ENCODE peak calls at places on chromosomes 4 and X, in nine cellular contexts. K is IMR-90, Z is mesendoderm, G is Peyer's patch, X is lung, S is body of pancreas, F is small intestine, J is tibial nerve, Y is uterus. U is an unnamed sample.
A peak's percentile ranks its signal among the peaks of the same experiment; 100 is the strongest.

GRCh38 chr4:98284640-98285046 is 23.5 kb downstream of the RAP1GDS1 start:
- DNase-seq in X (no peak), Y (no peak), S (no peak), J (no peak), Z (peak; percentile 95), K (peak; percentile 34), F (no peak), G (no peak), U (no peak)

GRCh38 chr4:54941994-54942552 is 183.3 kb downstream of the KDR start:
- DNase-seq in Y (no peak), G (peak; percentile 35), Z (no peak), S (no peak), J (no peak), F (no peak), K (no peak), X (no peak), U (peak; percentile 3)

GRCh38 chrX:55142206-55142918 is 53.5 kb downstream of the PAGE2 start:
- DNase-seq in X (no peak), J (no peak), F (peak; percentile 58), G (no peak), S (peak; percentile 16), Y (no peak), Z (no peak), K (no peak), U (no peak)

GRCh38 chrX:76279007-76279406 is 106.1 kb downstream of the PBDC1 start:
- DNase-seq in J (no peak), X (peak; percentile 38), Z (peak; percentile 76), Y (no peak), F (peak; percentile 18), S (peak; percentile 30), G (peak; percentile 25), K (peak; percentile 47), U (no peak)

GRCh38 chr4:4689694-4690440 is 148.0 kb upstream of the STX18 start:
- DNase-seq in K (no peak), X (no peak), G (no peak), Y (no peak), Z (no peak), J (no peak), S (no peak), F (no peak), U (no peak)

GRCh38 chrX:80812176-80812575 is 2.5 kb upstream of the BRWD3 start:
- DNase-seq in S (no peak), Y (no peak), X (no peak), Z (peak; percentile 76), J (no peak), F (peak; percentile 3), G (peak; percentile 26), K (peak; percentile 19), U (peak; percentile 41)

GRCh38 chrX:48945517-48946348 is 11.7 kb downstream of the OTUD5 start:
- DNase-seq in S (peak; percentile 61), Z (peak; percentile 56), K (peak; percentile 51), F (peak; percentile 49), J (no peak), Y (peak; percentile 35), X (peak; percentile 52), G (peak; percentile 57), U (no peak)

GRCh38 chr4:165095291-165095690 is 17.4 kb downstream of the TMEM192 start:
- DNase-seq in X (no peak), F (no peak), J (no peak), Z (peak; percentile 88), K (no peak), G (no peak), S (no peak), Y (no peak), U (no peak)

GRCh38 chr4:69025191-69025998 is 70.9 kb upstream of the UGT2B7 start:
- DNase-seq in J (no peak), F (peak; percentile 47), Z (peak; percentile 69), Y (no peak), S (peak; percentile 43), K (no peak), X (no peak), G (no peak), U (no peak)

GRCh38 chrX:123436512-123436911 is 252.4 kb downstream of the GRIA3 start:
- DNase-seq in S (no peak), F (no peak), J (no peak), G (no peak), X (no peak), Z (no peak), Y (no peak), K (no peak), U (no peak)

GRCh38 chrX:18354369-18355329 is at the start of gene SCML2:
- DNase-seq in K (peak; percentile 21), J (no peak), Y (peak; percentile 43), F (peak; percentile 28), Z (peak; percentile 39), S (peak; percentile 35), X (no peak), G (no peak), U (peak; percentile 65)

GRCh38 chr4:74096265-74096980 is 2.6 kb downstream of the CXCL2 start:
- DNase-seq in X (no peak), J (no peak), Z (no peak), Y (no peak), S (no peak), F (no peak), G (no peak), K (no peak), U (no peak)

GRCh38 chr4:103012085-103012484 is 7.4 kb downstream of the SLC9B1 start:
- DNase-seq in K (peak; percentile 83), F (peak; percentile 76), S (peak; percentile 44), G (no peak), J (no peak), Y (no peak), X (no peak), Z (no peak), U (no peak)

GRCh38 chrX:23332101-23332887 is 2.4 kb upstream of the PTCHD1 start:
- DNase-seq in K (no peak), S (no peak), J (no peak), Z (no peak), G (no peak), F (no peak), X (no peak), Y (no peak), U (no peak)

DNA sequence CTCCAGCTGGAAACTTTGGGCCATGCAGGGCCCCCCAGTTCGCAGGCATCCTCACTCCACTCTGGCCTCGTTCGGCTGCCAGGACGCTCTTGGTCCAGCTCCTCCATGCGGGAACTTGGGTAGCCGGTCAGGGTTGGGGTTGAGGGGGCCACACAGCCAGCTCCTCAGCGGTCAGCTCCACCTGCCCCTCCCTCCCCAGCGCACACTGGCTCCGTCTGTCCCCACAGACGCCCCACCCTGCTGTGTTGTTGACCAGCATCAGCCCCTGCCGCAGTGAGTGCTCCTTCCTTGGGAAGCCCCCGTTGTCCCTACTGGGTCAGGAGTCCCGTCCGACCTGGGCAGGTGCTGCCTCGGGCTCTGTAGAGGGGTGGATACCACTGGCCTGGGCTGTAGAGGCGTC is 5.8 kb downstream of the FGFRL1 start:
- DNase-seq in S (no peak), K (no peak), X (no peak), Y (no peak), J (no peak), G (no peak), Z (no peak), F (no peak), U (no peak)
- H3K4me1 ChIP-seq in S (peaks cover 26% of the 10 kb centered on the region), K (peaks cover 2% of the 10 kb centered on the region), X (no peaks in the 10 kb centered on the region), Y (peaks cover 4% of the 10 kb centered on the region), J (no peaks in the 10 kb centered on the region), G (no peaks in the 10 kb centered on the region), Z (no peaks in the 10 kb centered on the region), F (no peaks in the 10 kb centered on the region), U (peaks cover 8% of the 10 kb centered on the region)

GRCh38 chr4:131638776-131639175 is 1510.3 kb upstream of the PCDH10 start:
- DNase-seq in Z (no peak), F (no peak), J (no peak), G (no peak), Y (no peak), K (peak; percentile 1), S (no peak), X (no peak), U (no peak)

GRCh38 chr4:131649227-131649626 is 1499.9 kb upstream of the PCDH10 start:
- DNase-seq in F (no peak), Z (no peak), J (no peak), X (no peak), G (no peak), S (no peak), Y (no peak), K (no peak), U (no peak)

DNA sequence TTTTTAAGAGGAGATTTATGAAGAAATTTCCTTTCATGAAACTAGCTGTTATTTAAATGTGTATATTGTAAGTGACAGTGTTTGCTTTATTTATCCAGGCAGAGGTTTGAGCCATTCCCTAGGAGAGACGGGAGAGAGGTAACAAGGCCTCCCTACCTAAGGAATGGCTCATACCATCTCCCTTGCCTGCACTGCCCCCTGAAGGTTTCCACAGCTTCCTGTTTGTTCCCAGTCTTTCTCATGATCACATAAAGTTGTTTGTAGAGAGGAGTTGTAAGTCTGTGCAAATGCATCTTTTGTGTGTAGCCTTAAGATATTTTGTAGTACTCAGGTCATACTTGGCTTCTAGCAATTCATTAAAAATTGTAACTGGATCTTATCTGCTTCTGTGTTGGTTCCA is 1504.5 kb upstream of the PCDH10 start:
- DNase-seq in S (no peak), G (no peak), F (no peak), Z (peak; percentile 88), X (no peak), Y (no peak), J (no peak), K (peak; percentile 2), U (no peak)
- H3K4me1 ChIP-seq in S (no peaks in the 10 kb centered on the region), G (no peaks in the 10 kb centered on the region), F (no peaks in the 10 kb centered on the region), Z (no peaks in the 10 kb centered on the region), X (no peaks in the 10 kb centered on the region), Y (no peaks in the 10 kb centered on the region), J (no peaks in the 10 kb centered on the region), K (no peaks in the 10 kb centered on the region), U (no peaks in the 10 kb centered on the region)

DNA sequence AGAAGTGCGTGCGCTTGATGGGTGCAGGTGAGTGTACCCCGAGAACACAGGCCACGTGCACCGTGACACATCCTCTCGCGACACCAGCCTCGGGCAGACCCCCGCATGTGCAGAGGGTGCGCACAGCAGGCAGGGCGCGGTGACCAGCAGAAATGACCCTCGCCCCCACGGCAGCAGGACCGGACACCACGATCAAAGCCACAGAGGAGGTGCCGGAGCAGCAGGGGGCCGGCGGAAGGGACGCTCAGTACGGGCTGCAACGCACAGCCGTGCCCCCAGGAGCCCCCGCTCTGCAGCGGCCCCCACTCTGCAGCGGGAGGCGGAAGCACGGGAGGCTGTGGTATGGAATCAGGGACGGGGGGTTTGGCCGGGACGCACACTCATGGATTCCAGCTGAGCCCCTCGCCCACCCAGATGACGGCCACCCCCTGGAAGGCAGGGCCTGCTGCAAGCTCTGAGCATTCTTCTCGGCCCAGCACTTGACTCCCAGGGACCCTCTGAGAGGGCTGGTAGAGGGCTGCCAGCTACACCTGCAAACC is 17.1 kb downstream of the PPP2R3B start:
- DNase-seq in K (no peak), X (no peak), F (no peak), G (no peak), Z (no peak), J (no peak), Y (no peak), S (no peak), U (no peak)
- H3K4me1 ChIP-seq in K (peaks cover 7% of the 10 kb centered on the region), X (no peaks in the 10 kb centered on the region), F (no peaks in the 10 kb centered on the region), G (peaks cover 2% of the 10 kb centered on the region), Z (no peaks in the 10 kb centered on the region), J (no peaks in the 10 kb centered on the region), Y (peaks cover 10% of the 10 kb centered on the region), S (peaks cover 16% of the 10 kb centered on the region), U (peaks cover 4% of the 10 kb centered on the region)

DNA sequence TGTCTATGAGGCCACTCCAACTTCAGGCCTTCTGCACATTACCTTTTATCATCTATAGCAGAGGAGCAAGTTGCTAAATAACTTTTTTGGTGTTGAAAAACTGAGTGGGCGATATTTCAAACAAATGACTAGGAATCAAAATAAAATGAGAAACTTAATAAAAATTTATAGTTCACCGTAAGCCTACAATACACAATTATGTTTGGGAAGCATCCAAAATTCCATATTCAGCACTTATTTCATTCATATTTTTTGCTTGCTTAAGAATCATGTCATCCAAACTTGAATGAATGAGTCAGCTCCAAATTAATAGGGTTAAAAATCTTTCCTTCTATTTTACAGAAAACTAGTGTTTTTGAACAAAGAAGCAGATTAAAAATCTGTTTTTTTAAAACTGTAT is 119.1 kb downstream of the SH3RF1 start:
- DNase-seq in Z (no peak), G (no peak), J (no peak), K (peak; percentile 86), X (no peak), S (no peak), F (no peak), Y (no peak), U (no peak)
- H3K4me1 ChIP-seq in Z (no peaks in the 10 kb centered on the region), G (no peaks in the 10 kb centered on the region), J (no peaks in the 10 kb centered on the region), K (peaks cover 20% of the 10 kb centered on the region), X (peaks cover 1% of the 10 kb centered on the region), S (no peaks in the 10 kb centered on the region), F (peaks cover 5% of the 10 kb centered on the region), Y (no peaks in the 10 kb centered on the region), U (no peaks in the 10 kb centered on the region)